ENCODE peak calls at places on chromosome 21, in six cellular contexts. One of them, this sample, is unnamed. For H3K4me1 and H3K36me3, the result is how much of the 10 kb centered on the place peaks cover.

GRCh38 chr21:38965910-38966504 is 160.3 kb downstream of the ETS2 start:
- DNase-seq in heart right ventricle: no peak
- DNase-seq in esophagus muscularis mucosa: no peak
- DNase-seq in sigmoid colon: no peak
- DNase-seq in fibroblast of lung: peak
- DNase-seq in right atrium auricular region: no peak
- DNase-seq in this sample: peak

GRCh38 chr21:37374026-37374425 is 7.5 kb downstream of the DYRK1A start:
- DNase-seq in heart right ventricle: no peak
- DNase-seq in esophagus muscularis mucosa: no peak
- DNase-seq in sigmoid colon: no peak
- DNase-seq in fibroblast of lung: peak
- DNase-seq in right atrium auricular region: no peak
- DNase-seq in this sample: peak

GRCh38 chr21:36038701-36039497 is 21.4 kb downstream of the SETD4 start:
- DNase-seq in heart right ventricle: no peak
- DNase-seq in esophagus muscularis mucosa: no peak
- DNase-seq in sigmoid colon: no peak
- DNase-seq in fibroblast of lung: no peak
- DNase-seq in right atrium auricular region: no peak
- DNase-seq in this sample: no peak

GRCh38 chr21:38254970-38255369 is 1.8 kb upstream of the KCNJ15 start:
- DNase-seq in heart right ventricle: no peak
- DNase-seq in esophagus muscularis mucosa: no peak
- DNase-seq in sigmoid colon: no peak
- DNase-seq in fibroblast of lung: no peak
- DNase-seq in right atrium auricular region: no peak
- DNase-seq in this sample: no peak

GRCh38 chr21:39040494-39041110 is 142.6 kb downstream of the PSMG1 start:
- DNase-seq in heart right ventricle: no peak
- DNase-seq in esophagus muscularis mucosa: no peak
- DNase-seq in sigmoid colon: peak
- DNase-seq in fibroblast of lung: no peak
- DNase-seq in right atrium auricular region: no peak
- DNase-seq in this sample: no peak

GRCh38 chr21:23452384-23453083 is 2154.7 kb downstream of the MRPL39 start:
- DNase-seq in heart right ventricle: no peak
- DNase-seq in esophagus muscularis mucosa: no peak
- DNase-seq in sigmoid colon: no peak
- DNase-seq in fibroblast of lung: no peak
- DNase-seq in right atrium auricular region: no peak
- DNase-seq in this sample: no peak

GRCh38 chr21:24955275-24955961 is 651.9 kb downstream of the MRPL39 start:
- DNase-seq in heart right ventricle: no peak
- DNase-seq in esophagus muscularis mucosa: no peak
- DNase-seq in sigmoid colon: no peak
- DNase-seq in fibroblast of lung: no peak
- DNase-seq in right atrium auricular region: no peak
- DNase-seq in this sample: no peak

GRCh38 chr21:39103689-39104088 is 79.6 kb downstream of the PSMG1 start:
- DNase-seq in heart right ventricle: no peak
- DNase-seq in esophagus muscularis mucosa: no peak
- DNase-seq in sigmoid colon: peak
- DNase-seq in fibroblast of lung: no peak
- DNase-seq in right atrium auricular region: no peak
- DNase-seq in this sample: no peak

GRCh38 chr21:18398843-18399242 is 4.7 kb downstream of the TMPRSS15 start:
- DNase-seq in heart right ventricle: no peak
- DNase-seq in esophagus muscularis mucosa: no peak
- DNase-seq in sigmoid colon: no peak
- DNase-seq in fibroblast of lung: no peak
- DNase-seq in right atrium auricular region: no peak
- DNase-seq in this sample: no peak

GRCh38 chr21:16422702-16423101 is 692.9 kb downstream of the USP25 start:
- DNase-seq in heart right ventricle: no peak
- DNase-seq in esophagus muscularis mucosa: no peak
- DNase-seq in sigmoid colon: no peak
- DNase-seq in fibroblast of lung: peak
- DNase-seq in right atrium auricular region: no peak
- DNase-seq in this sample: no peak

GRCh38 chr21:35850029-35850428 is 210.3 kb downstream of the SETD4 start:
- DNase-seq in heart right ventricle: no peak
- DNase-seq in esophagus muscularis mucosa: no peak
- DNase-seq in sigmoid colon: no peak
- DNase-seq in fibroblast of lung: peak
- DNase-seq in right atrium auricular region: no peak
- DNase-seq in this sample: no peak

GRCh38 chr21:15682182-15682895 is 47.4 kb upstream of the USP25 start:
- DNase-seq in heart right ventricle: no peak
- DNase-seq in esophagus muscularis mucosa: no peak
- DNase-seq in sigmoid colon: no peak
- DNase-seq in fibroblast of lung: peak
- DNase-seq in right atrium auricular region: no peak
- DNase-seq in this sample: peak

GRCh38 chr21:46098303-46099141 is 610 bp downstream of the COL6A2 start:
- DNase-seq in heart right ventricle: peak
- DNase-seq in esophagus muscularis mucosa: peak
- DNase-seq in sigmoid colon: peak
- DNase-seq in fibroblast of lung: no peak
- DNase-seq in right atrium auricular region: peak
- DNase-seq in this sample: no peak
- H3K4me1 ChIP-seq in heart right ventricle: under half
- H3K4me1 ChIP-seq in esophagus muscularis mucosa: half or more
- H3K4me1 ChIP-seq in sigmoid colon: under half
- H3K4me1 ChIP-seq in fibroblast of lung: under half
- H3K4me1 ChIP-seq in right atrium auricular region: under half
- H3K4me1 ChIP-seq in this sample: under half

GRCh38 chr21:29175408-29176147 is 45.1 kb downstream of the MAP3K7CL start:
- DNase-seq in heart right ventricle: no peak
- DNase-seq in esophagus muscularis mucosa: no peak
- DNase-seq in sigmoid colon: no peak
- DNase-seq in fibroblast of lung: no peak
- DNase-seq in right atrium auricular region: no peak
- DNase-seq in this sample: no peak

GRCh38 chr21:29172282-29172681 is 41.8 kb downstream of the MAP3K7CL start:
- DNase-seq in heart right ventricle: no peak
- DNase-seq in esophagus muscularis mucosa: no peak
- DNase-seq in sigmoid colon: no peak
- DNase-seq in fibroblast of lung: no peak
- DNase-seq in right atrium auricular region: no peak
- DNase-seq in this sample: no peak

GRCh38 chr21:29176721-29177120 is 46.3 kb downstream of the MAP3K7CL start:
- DNase-seq in heart right ventricle: no peak
- DNase-seq in esophagus muscularis mucosa: no peak
- DNase-seq in sigmoid colon: no peak
- DNase-seq in fibroblast of lung: no peak
- DNase-seq in right atrium auricular region: no peak
- DNase-seq in this sample: no peak

GRCh38 chr21:29177800-29178199 is 47.4 kb downstream of the MAP3K7CL start:
- DNase-seq in heart right ventricle: no peak
- DNase-seq in esophagus muscularis mucosa: no peak
- DNase-seq in sigmoid colon: no peak
- DNase-seq in fibroblast of lung: no peak
- DNase-seq in right atrium auricular region: no peak
- DNase-seq in this sample: peak

DNA sequence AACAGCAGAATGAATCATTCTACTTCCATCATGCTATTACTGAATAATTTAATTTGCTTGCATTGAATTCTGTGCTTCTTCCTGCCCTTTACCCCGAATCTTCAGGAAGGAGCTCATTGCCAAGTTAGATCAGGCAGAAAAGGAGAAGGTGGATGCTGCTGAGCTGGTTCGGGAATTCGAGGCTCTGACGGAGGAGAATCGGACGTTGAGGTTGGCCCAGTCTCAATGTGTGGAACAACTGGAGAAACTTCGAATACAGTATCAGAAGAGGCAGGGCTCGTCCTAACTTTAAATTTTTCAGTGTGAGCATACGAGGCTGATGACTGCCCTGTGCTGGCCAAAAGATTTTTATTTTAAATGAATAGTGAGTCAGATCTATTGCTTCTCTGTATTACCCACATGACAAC is 44.2 kb downstream of the MAP3K7CL start:
- DNase-seq in heart right ventricle: no peak
- DNase-seq in esophagus muscularis mucosa: no peak
- DNase-seq in sigmoid colon: no peak
- DNase-seq in fibroblast of lung: no peak
- DNase-seq in right atrium auricular region: no peak
- DNase-seq in this sample: no peak
- H3K27ac ChIP-seq in heart right ventricle: no peak
- H3K27ac ChIP-seq in esophagus muscularis mucosa: no peak
- H3K27ac ChIP-seq in sigmoid colon: no peak
- H3K27ac ChIP-seq in fibroblast of lung: peak
- H3K27ac ChIP-seq in right atrium auricular region: no peak
- H3K27ac ChIP-seq in this sample: peak

GRCh38 chr21:45146301-45146700 is 71.9 kb downstream of the ADARB1 start:
- DNase-seq in heart right ventricle: no peak
- DNase-seq in esophagus muscularis mucosa: no peak
- DNase-seq in sigmoid colon: peak
- DNase-seq in fibroblast of lung: no peak
- DNase-seq in right atrium auricular region: peak
- DNase-seq in this sample: no peak
- H3K36me3 ChIP-seq in heart right ventricle: under half
- H3K36me3 ChIP-seq in esophagus muscularis mucosa: under half
- H3K36me3 ChIP-seq in sigmoid colon: under half
- H3K36me3 ChIP-seq in fibroblast of lung: under half
- H3K36me3 ChIP-seq in right atrium auricular region: under half
- H3K36me3 ChIP-seq in this sample: under half

GRCh38 chr21:43721225-43721605 is 2.3 kb downstream of the PDXK start:
- DNase-seq in heart right ventricle: no peak
- DNase-seq in esophagus muscularis mucosa: no peak
- DNase-seq in sigmoid colon: no peak
- DNase-seq in fibroblast of lung: no peak
- DNase-seq in right atrium auricular region: no peak
- DNase-seq in this sample: no peak

GRCh38 chr21:43719748-43720538 is 1.0 kb downstream of the PDXK start:
- DNase-seq in heart right ventricle: no peak
- DNase-seq in esophagus muscularis mucosa: no peak
- DNase-seq in sigmoid colon: no peak
- DNase-seq in fibroblast of lung: no peak
- DNase-seq in right atrium auricular region: no peak
- DNase-seq in this sample: no peak

GRCh38 chr21:43721939-43722338 is 3.0 kb downstream of the PDXK start:
- DNase-seq in heart right ventricle: no peak
- DNase-seq in esophagus muscularis mucosa: no peak
- DNase-seq in sigmoid colon: no peak
- DNase-seq in fibroblast of lung: no peak
- DNase-seq in right atrium auricular region: no peak
- DNase-seq in this sample: no peak

GRCh38 chr21:43718872-43719747 is at the start of gene PDXK:
- DNase-seq in heart right ventricle: peak
- DNase-seq in esophagus muscularis mucosa: peak
- DNase-seq in sigmoid colon: peak
- DNase-seq in fibroblast of lung: peak
- DNase-seq in right atrium auricular region: peak
- DNase-seq in this sample: peak

DNA sequence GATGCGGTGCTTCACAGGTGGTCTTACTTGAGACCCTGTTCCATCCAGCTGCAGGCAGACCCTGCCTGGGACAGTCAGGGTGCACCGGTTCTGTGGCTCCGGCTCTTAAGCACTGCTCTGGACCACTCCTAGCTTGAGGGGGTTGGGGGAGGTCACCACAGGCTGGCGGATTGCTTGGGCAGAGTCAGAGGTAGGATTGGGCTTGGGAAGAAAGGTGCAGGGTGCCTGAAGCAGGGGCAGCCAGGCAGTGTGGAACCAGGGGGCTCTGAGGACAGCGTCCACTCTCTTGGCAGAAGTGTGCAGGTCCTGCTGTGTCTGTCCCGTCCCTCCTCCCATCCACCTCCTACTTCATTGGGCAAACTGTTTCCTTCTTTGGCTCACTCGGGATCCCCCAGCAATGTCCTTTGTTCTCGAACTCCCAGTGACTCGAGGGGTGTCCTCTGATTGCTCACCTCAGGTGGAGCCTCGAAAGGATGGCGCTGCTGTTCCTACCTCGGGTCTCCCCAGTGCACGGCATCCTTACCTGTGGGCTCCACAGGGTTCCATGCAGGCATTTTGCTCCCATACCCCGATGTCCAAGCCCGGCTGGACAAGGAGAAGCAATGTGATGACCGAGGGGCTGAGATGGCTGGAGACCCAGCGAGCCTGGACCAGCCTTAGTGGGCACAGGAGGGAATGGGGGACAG is 1.8 kb downstream of the PDXK start:
- DNase-seq in heart right ventricle: no peak
- DNase-seq in esophagus muscularis mucosa: no peak
- DNase-seq in sigmoid colon: no peak
- DNase-seq in fibroblast of lung: no peak
- DNase-seq in right atrium auricular region: no peak
- DNase-seq in this sample: no peak
- H3K4me1 ChIP-seq in heart right ventricle: under half
- H3K4me1 ChIP-seq in esophagus muscularis mucosa: under half
- H3K4me1 ChIP-seq in sigmoid colon: under half
- H3K4me1 ChIP-seq in fibroblast of lung: under half
- H3K4me1 ChIP-seq in right atrium auricular region: under half
- H3K4me1 ChIP-seq in this sample: under half

DNA sequence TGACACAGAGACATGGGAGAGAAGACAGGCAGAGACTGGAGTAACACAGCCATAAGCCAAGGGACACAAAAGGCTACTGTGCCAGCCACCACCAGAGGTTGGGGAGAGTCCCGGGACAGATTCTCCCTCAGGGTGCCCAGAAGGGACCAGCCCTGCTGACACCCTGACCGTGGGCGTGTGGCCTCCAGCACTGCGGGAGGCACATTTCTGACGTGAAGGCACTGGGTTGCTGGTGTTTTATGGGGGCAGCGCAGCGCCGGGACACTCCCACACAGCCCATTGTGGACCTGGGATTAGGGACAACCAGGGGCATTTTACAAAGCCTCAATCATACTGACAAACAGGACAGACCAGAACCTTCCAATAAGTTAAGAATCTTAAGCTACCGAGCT is 26.2 kb downstream of the PRDM15 start:
- DNase-seq in heart right ventricle: no peak
- DNase-seq in esophagus muscularis mucosa: no peak
- DNase-seq in sigmoid colon: no peak
- DNase-seq in fibroblast of lung: no peak
- DNase-seq in right atrium auricular region: no peak
- DNase-seq in this sample: no peak
- H3K27ac ChIP-seq in heart right ventricle: no peak
- H3K27ac ChIP-seq in esophagus muscularis mucosa: no peak
- H3K27ac ChIP-seq in sigmoid colon: no peak
- H3K27ac ChIP-seq in fibroblast of lung: no peak
- H3K27ac ChIP-seq in right atrium auricular region: no peak
- H3K27ac ChIP-seq in this sample: no peak

DNA sequence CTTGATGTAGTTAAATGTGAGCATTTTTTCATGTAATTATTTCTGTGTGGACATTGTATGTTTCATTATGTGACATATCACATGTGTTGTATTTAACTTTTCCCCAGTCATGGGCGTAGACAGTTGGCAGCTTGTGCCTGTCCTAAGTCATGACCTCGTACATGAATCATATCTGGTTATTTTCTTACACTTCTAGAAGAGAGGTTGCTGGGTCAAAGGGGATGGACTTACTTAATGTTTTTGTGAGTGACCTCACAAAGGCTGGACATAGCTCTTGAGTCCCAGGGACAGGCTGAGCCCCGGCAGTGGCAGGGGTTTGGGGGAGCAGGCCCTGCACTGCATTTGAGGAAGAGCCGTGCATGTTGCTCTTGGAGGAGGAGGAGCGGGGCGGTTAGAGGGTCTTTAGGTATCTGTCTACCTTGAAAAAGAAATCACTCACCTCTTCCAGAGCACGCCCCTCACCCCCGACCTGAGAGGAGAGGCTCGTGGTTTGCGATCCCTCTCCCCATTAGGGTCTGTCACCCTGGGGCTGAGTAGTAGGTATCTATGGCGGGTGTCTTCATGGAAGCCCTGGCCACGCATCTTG is 16.4 kb downstream of the IFNGR2 start:
- DNase-seq in heart right ventricle: no peak
- DNase-seq in esophagus muscularis mucosa: no peak
- DNase-seq in sigmoid colon: peak
- DNase-seq in fibroblast of lung: no peak
- DNase-seq in right atrium auricular region: peak
- DNase-seq in this sample: no peak
- H3K36me3 ChIP-seq in heart right ventricle: under half
- H3K36me3 ChIP-seq in esophagus muscularis mucosa: half or more
- H3K36me3 ChIP-seq in sigmoid colon: half or more
- H3K36me3 ChIP-seq in fibroblast of lung: under half
- H3K36me3 ChIP-seq in right atrium auricular region: half or more
- H3K36me3 ChIP-seq in this sample: under half